ENCODE peak calls at places on chromosome 7, in four cellular contexts. One of them, this sample, is unnamed. For H3K4me1, the result is how much of the 10 kb centered on the place peaks cover.

GRCh38 chr7:28112056-28112455 is 68.5 kb downstream of the JAZF1 start:
- DNase-seq in endodermal cell: no peak
- DNase-seq in IMR-90: no peak
- DNase-seq in CD8-positive, alpha-beta T cell: no peak
- DNase-seq in this sample: no peak

GRCh38 chr7:126529833-126530232 is 722.9 kb downstream of the GRM8 start:
- DNase-seq in IMR-90: no peak
- DNase-seq in endodermal cell: no peak
- DNase-seq in CD8-positive, alpha-beta T cell: no peak
- DNase-seq in this sample: peak

GRCh38 chr7:116524609-116525297 is at the start of gene CAV1:
- DNase-seq in endodermal cell: peak
- DNase-seq in IMR-90: peak
- DNase-seq in CD8-positive, alpha-beta T cell: peak
- DNase-seq in this sample: peak

GRCh38 chr7:100694196-100694745 is at the start of gene GIGYF1:
- DNase-seq in IMR-90: peak
- DNase-seq in endodermal cell: peak
- DNase-seq in CD8-positive, alpha-beta T cell: peak
- DNase-seq in this sample: no peak

GRCh38 chr7:137953043-137953691 is 48.7 kb downstream of the CREB3L2 start:
- DNase-seq in CD8-positive, alpha-beta T cell: no peak
- DNase-seq in endodermal cell: no peak
- DNase-seq in IMR-90: peak
- DNase-seq in this sample: peak

GRCh38 chr7:96720843-96721242 is 11.2 kb upstream of the SEM1 start:
- DNase-seq in CD8-positive, alpha-beta T cell: no peak
- DNase-seq in endodermal cell: no peak
- DNase-seq in IMR-90: no peak
- DNase-seq in this sample: peak

GRCh38 chr7:26735976-26736600 is 128.3 kb downstream of the SKAP2 start:
- DNase-seq in CD8-positive, alpha-beta T cell: no peak
- DNase-seq in IMR-90: no peak
- DNase-seq in endodermal cell: peak
- DNase-seq in this sample: no peak

GRCh38 chr7:101125989-101126650 is 784 bp upstream of the SERPINE1 start:
- DNase-seq in CD8-positive, alpha-beta T cell: no peak
- DNase-seq in IMR-90: peak
- DNase-seq in endodermal cell: no peak
- DNase-seq in this sample: peak

GRCh38 chr7:101859411-101860106 is 42.1 kb downstream of the CUX1 start:
- DNase-seq in IMR-90: no peak
- DNase-seq in endodermal cell: no peak
- DNase-seq in CD8-positive, alpha-beta T cell: no peak
- DNase-seq in this sample: no peak

GRCh38 chr7:41916450-41916927 is 213.6 kb upstream of the INHBA start:
- DNase-seq in CD8-positive, alpha-beta T cell: no peak
- DNase-seq in IMR-90: peak
- DNase-seq in endodermal cell: no peak
- DNase-seq in this sample: peak

GRCh38 chr7:141288626-141289025 is 214.8 kb downstream of the TMEM178B start:
- DNase-seq in CD8-positive, alpha-beta T cell: no peak
- DNase-seq in IMR-90: no peak
- DNase-seq in endodermal cell: no peak
- DNase-seq in this sample: no peak

GRCh38 chr7:99621271-99621670 is 4.5 kb downstream of the ZSCAN25 start:
- DNase-seq in IMR-90: no peak
- DNase-seq in endodermal cell: no peak
- DNase-seq in CD8-positive, alpha-beta T cell: no peak
- DNase-seq in this sample: no peak

GRCh38 chr7:82275342-82275741 is 168.2 kb downstream of the CACNA2D1 start:
- DNase-seq in endodermal cell: no peak
- DNase-seq in CD8-positive, alpha-beta T cell: no peak
- DNase-seq in IMR-90: no peak
- DNase-seq in this sample: no peak

GRCh38 chr7:95609277-95609971 is 13.1 kb upstream of the PDK4 start:
- DNase-seq in CD8-positive, alpha-beta T cell: no peak
- DNase-seq in IMR-90: peak
- DNase-seq in endodermal cell: no peak
- DNase-seq in this sample: no peak

GRCh38 chr7:142696456-142697179 is 52.7 kb upstream of the PRSS1 start:
- DNase-seq in CD8-positive, alpha-beta T cell: no peak
- DNase-seq in IMR-90: no peak
- DNase-seq in endodermal cell: peak
- DNase-seq in this sample: no peak

GRCh38 chr7:88610942-88611341 is 148.6 kb upstream of the ZNF804B start:
- DNase-seq in IMR-90: no peak
- DNase-seq in CD8-positive, alpha-beta T cell: no peak
- DNase-seq in endodermal cell: no peak
- DNase-seq in this sample: no peak

GRCh38 chr7:126658684-126659083 is 594.1 kb downstream of the GRM8 start:
- DNase-seq in CD8-positive, alpha-beta T cell: no peak
- DNase-seq in IMR-90: no peak
- DNase-seq in endodermal cell: no peak
- DNase-seq in this sample: no peak

GRCh38 chr7:116633131-116633988 is 38.6 kb upstream of the MET start:
- DNase-seq in endodermal cell: no peak
- DNase-seq in CD8-positive, alpha-beta T cell: no peak
- DNase-seq in IMR-90: no peak
- DNase-seq in this sample: peak

GRCh38 chr7:20786779-20787651 is at the start of gene SP8:
- DNase-seq in CD8-positive, alpha-beta T cell: no peak
- DNase-seq in IMR-90: peak
- DNase-seq in endodermal cell: peak
- DNase-seq in this sample: no peak

GRCh38 chr7:99011341-99011705 is 132.6 kb downstream of the SMURF1 start:
- DNase-seq in IMR-90: no peak
- DNase-seq in endodermal cell: peak
- DNase-seq in CD8-positive, alpha-beta T cell: no peak
- DNase-seq in this sample: no peak

GRCh38 chr7:26199301-26200112 is 1.0 kb downstream of the HNRNPA2B1 start:
- DNase-seq in endodermal cell: no peak
- DNase-seq in IMR-90: peak
- DNase-seq in CD8-positive, alpha-beta T cell: peak
- DNase-seq in this sample: no peak

GRCh38 chr7:128431221-128431620 is 21.4 kb upstream of the IMPDH1 start:
- DNase-seq in endodermal cell: peak
- DNase-seq in CD8-positive, alpha-beta T cell: no peak
- DNase-seq in IMR-90: no peak
- DNase-seq in this sample: no peak

DNA sequence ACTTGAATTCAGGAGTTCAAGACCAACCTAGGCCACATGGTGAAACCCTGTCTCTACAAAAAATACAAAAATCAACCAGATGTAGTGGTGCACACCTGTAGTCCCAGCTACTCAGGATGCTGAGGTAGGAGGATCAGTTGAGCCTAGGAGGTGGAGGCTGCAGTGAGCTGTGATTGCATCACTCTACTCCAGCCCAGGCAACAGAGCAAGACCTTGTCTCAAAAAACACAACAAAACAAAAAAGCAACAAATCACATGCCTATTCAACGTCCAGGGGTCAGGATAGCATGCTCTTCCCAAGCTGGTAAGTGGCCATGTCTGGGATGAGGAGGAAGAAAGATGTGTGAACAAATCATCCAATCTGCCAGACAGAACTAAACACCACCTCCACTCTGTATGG is 6.2 kb upstream of the RADIL start:
- DNase-seq in endodermal cell: no peak
- DNase-seq in CD8-positive, alpha-beta T cell: no peak
- DNase-seq in IMR-90: no peak
- DNase-seq in this sample: no peak
- H3K4me1 ChIP-seq in endodermal cell: under half
- H3K4me1 ChIP-seq in CD8-positive, alpha-beta T cell: under half
- H3K4me1 ChIP-seq in IMR-90: under half
- H3K4me1 ChIP-seq in this sample: under half

GRCh38 chr7:151705744-151706567 is 171.0 kb downstream of the PRKAG2 start:
- DNase-seq in IMR-90: peak
- DNase-seq in CD8-positive, alpha-beta T cell: no peak
- DNase-seq in endodermal cell: peak
- DNase-seq in this sample: peak
- TF ChIP-seq CTCF in IMR-90: peak
- TF ChIP-seq CTCF in CD8-positive, alpha-beta T cell: no peak
- TF ChIP-seq CTCF in endodermal cell: peak
- TF ChIP-seq CTCF in this sample: peak

GRCh38 chr7:34044319-34044643 is 138.9 kb downstream of the BMPER start:
- DNase-seq in IMR-90: no peak
- DNase-seq in endodermal cell: no peak
- DNase-seq in CD8-positive, alpha-beta T cell: no peak
- DNase-seq in this sample: no peak

GRCh38 chr7:34044734-34045353 is 139.5 kb downstream of the BMPER start:
- DNase-seq in endodermal cell: no peak
- DNase-seq in IMR-90: no peak
- DNase-seq in CD8-positive, alpha-beta T cell: no peak
- DNase-seq in this sample: no peak

GRCh38 chr7:34043461-34044318 is 138.4 kb downstream of the BMPER start:
- DNase-seq in IMR-90: no peak
- DNase-seq in CD8-positive, alpha-beta T cell: no peak
- DNase-seq in endodermal cell: no peak
- DNase-seq in this sample: no peak

DNA sequence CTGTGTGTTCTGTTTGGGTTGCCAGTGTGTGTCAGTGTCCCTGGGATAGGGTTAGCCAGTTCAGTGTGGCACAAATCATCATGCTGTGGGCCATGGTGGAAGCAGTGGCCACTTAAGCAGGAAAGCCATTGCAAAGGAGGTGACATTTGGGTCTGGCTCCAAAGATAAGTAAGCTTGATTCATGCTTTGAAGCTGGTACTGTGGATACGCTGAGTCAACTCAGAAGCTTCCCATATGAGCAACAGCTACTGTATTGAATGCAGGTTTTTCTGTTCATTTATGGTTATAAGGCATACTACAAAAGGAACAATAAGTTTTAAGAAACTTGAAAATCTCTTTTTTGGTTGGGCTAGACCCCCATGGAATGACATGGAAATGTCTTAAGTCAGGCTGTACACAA is 143.1 kb downstream of the BMPER start:
- DNase-seq in CD8-positive, alpha-beta T cell: no peak
- DNase-seq in endodermal cell: no peak
- DNase-seq in IMR-90: peak
- DNase-seq in this sample: no peak
- H3K27ac ChIP-seq in CD8-positive, alpha-beta T cell: no peak
- H3K27ac ChIP-seq in endodermal cell: no peak
- H3K27ac ChIP-seq in IMR-90: no peak
- H3K27ac ChIP-seq in this sample: no peak

GRCh38 chr7:105132335-105132734 is 118.3 kb downstream of the KMT2E start:
- DNase-seq in CD8-positive, alpha-beta T cell: no peak
- DNase-seq in endodermal cell: no peak
- DNase-seq in IMR-90: no peak
- DNase-seq in this sample: no peak
- H3K4me1 ChIP-seq in CD8-positive, alpha-beta T cell: under half
- H3K4me1 ChIP-seq in endodermal cell: under half
- H3K4me1 ChIP-seq in IMR-90: under half
- H3K4me1 ChIP-seq in this sample: under half

GRCh38 chr7:1086588-1087461 is 1.1 kb upstream of the GPER1 start:
- DNase-seq in IMR-90: peak
- DNase-seq in endodermal cell: peak
- DNase-seq in CD8-positive, alpha-beta T cell: peak
- DNase-seq in this sample: peak
- TF ChIP-seq CTCF in IMR-90: peak
- TF ChIP-seq CTCF in endodermal cell: peak
- TF ChIP-seq CTCF in CD8-positive, alpha-beta T cell: peak
- TF ChIP-seq CTCF in this sample: peak

GRCh38 chr7:51289608-51290370 is 26.8 kb downstream of the COBL start:
- DNase-seq in endodermal cell: no peak
- DNase-seq in IMR-90: no peak
- DNase-seq in CD8-positive, alpha-beta T cell: no peak
- DNase-seq in this sample: no peak
- H3K27ac ChIP-seq in endodermal cell: no peak
- H3K27ac ChIP-seq in IMR-90: no peak
- H3K27ac ChIP-seq in CD8-positive, alpha-beta T cell: no peak
- H3K27ac ChIP-seq in this sample: no peak

GRCh38 chr7:150371131-150371995 is 2.7 kb downstream of the REPIN1 start:
- DNase-seq in endodermal cell: no peak
- DNase-seq in IMR-90: no peak
- DNase-seq in CD8-positive, alpha-beta T cell: no peak
- DNase-seq in this sample: no peak

GRCh38 chr7:150373049-150373801 is 4.6 kb downstream of the REPIN1 start:
- DNase-seq in endodermal cell: peak
- DNase-seq in CD8-positive, alpha-beta T cell: no peak
- DNase-seq in IMR-90: no peak
- DNase-seq in this sample: no peak

GRCh38 chr7:150371996-150372270 is 3.3 kb downstream of the REPIN1 start:
- DNase-seq in IMR-90: no peak
- DNase-seq in endodermal cell: peak
- DNase-seq in CD8-positive, alpha-beta T cell: no peak
- DNase-seq in this sample: no peak

GRCh38 chr7:150374026-150374425 is 5.1 kb upstream of the ZNF775 start:
- DNase-seq in endodermal cell: no peak
- DNase-seq in IMR-90: no peak
- DNase-seq in CD8-positive, alpha-beta T cell: no peak
- DNase-seq in this sample: no peak

GRCh38 chr7:150372271-150373048 is 3.8 kb downstream of the REPIN1 start:
- DNase-seq in endodermal cell: peak
- DNase-seq in IMR-90: no peak
- DNase-seq in CD8-positive, alpha-beta T cell: no peak
- DNase-seq in this sample: no peak
- H3K4me1 ChIP-seq in endodermal cell: under half
- H3K4me1 ChIP-seq in IMR-90: under half
- H3K4me1 ChIP-seq in CD8-positive, alpha-beta T cell: under half
- H3K4me1 ChIP-seq in this sample: under half